ENCODE peak calls at places on chromosomes 7 and 10, in five cellular contexts. L is epithelial cell of esophagus, Y is colonic mucosa, I is transverse colon, V is fibroblast of mammary gland. M is an unnamed sample.

GRCh38 chr7:84142726-84143125 is 51.9 kb downstream of the SEMA3A start:
- DNase-seq in I (no peak), Y (no peak), V (no peak), L (no peak), M (no peak)

GRCh38 chr7:43700059-43700501 is 29.2 kb downstream of the COA1 start:
- DNase-seq in Y (no peak), V (peak; percentile 84), L (peak; percentile 65), I (no peak), M (no peak)

GRCh38 chr10:117457071-117457810 is 82.0 kb upstream of the PDZD8 start:
- DNase-seq in Y (no peak), L (no peak), V (no peak), I (no peak), M (no peak)

GRCh38 chr10:51162002-51162401 is 87.7 kb downstream of the PRKG1 start:
- DNase-seq in L (no peak), Y (no peak), V (peak; percentile 7), I (no peak), M (no peak)

GRCh38 chr7:2529161-2530075 is 9.8 kb downstream of the LFNG start:
- DNase-seq in V (peak; percentile 54), I (peak; percentile 68), Y (peak; percentile 62), L (peak; percentile 35), M (no peak)

GRCh38 chr10:114876602-114877300 is 55.2 kb downstream of the FHIP2A start:
- DNase-seq in Y (peak; percentile 70), L (peak; percentile 84), V (peak; percentile 62), I (peak; percentile 62), M (no peak)

GRCh38 chr10:133235891-133236321 is 1.7 kb upstream of the VENTX start:
- DNase-seq in Y (no peak), L (no peak), I (no peak), V (no peak), M (no peak)

GRCh38 chr7:107843184-107843583 is 40.2 kb upstream of the SLC26A3 start:
- DNase-seq in V (no peak), I (peak; percentile 77), L (no peak), Y (peak; percentile 42), M (no peak)

GRCh38 chr10:6297951-6298381 is 95.2 kb downstream of the PFKFB3 start:
- DNase-seq in Y (peak; percentile 55), L (peak; percentile 30), V (peak; percentile 28), I (peak; percentile 25), M (no peak)

GRCh38 chr7:9869566-9869965 is 1104.1 kb upstream of the PHF14 start:
- DNase-seq in V (no peak), I (no peak), L (no peak), Y (no peak), M (no peak)

GRCh38 chr10:102118867-102119266 is 1.3 kb downstream of the LDB1 start:
- DNase-seq in Y (peak; percentile 70), V (peak; percentile 33), I (peak; percentile 57), L (peak; percentile 23), M (no peak)

GRCh38 chr10:102115775-102116174 is 4.4 kb downstream of the LDB1 start:
- DNase-seq in V (no peak), L (no peak), I (no peak), Y (no peak), M (no peak)

GRCh38 chr10:102119417-102120141 is 589 bp downstream of the LDB1 start:
- DNase-seq in Y (peak; percentile 82), L (peak; percentile 77), V (peak; percentile 41), I (peak; percentile 82), M (no peak)

GRCh38 chr10:102114861-102115618 is 5.1 kb downstream of the LDB1 start:
- DNase-seq in V (peak; percentile 59), Y (peak; percentile 96), L (peak; percentile 85), I (peak; percentile 94), M (no peak)

DNA sequence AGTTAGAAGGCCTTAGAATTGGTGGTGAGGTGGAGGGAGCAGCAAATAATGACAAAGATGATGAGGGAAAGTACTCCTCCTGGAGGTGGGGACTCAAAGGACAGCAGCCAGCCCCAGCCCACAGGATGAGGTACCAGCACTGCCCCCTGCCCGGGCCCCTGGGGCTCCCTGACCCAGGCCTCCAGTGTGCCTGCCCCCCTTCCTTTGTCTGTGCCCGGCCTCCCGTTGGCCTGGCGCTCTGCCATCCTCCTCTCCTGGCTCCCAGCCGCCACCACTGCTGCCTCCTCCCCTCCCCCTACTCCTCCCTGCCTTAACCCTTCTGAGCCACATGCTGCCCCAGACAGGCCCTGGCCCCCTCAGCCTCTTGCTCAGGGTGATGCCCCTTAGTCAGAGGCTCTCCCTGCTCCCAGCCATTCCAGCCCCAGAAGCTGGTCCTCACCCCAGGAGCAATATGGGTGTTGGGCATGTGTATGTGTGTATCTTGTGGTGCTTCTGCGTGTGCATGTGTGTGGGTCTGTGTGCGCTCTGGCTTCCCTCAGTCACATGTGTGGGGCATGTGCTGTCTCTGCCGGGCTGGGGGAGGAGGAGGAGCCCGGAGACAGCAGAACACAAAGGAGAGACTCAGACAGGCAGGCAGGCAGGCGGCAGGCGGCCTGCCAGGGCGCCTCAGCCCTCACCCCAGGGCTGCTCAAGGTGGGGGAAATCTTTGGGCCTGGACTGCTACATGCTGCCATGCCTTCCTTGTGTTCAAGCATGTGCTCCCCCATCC is 2.6 kb downstream of the LDB1 start:
- DNase-seq in Y (peak; percentile 77), I (peak; percentile 81), V (peak; percentile 69), L (peak; percentile 68), M (peak; percentile 95)
- TF ChIP-seq CTCF in Y (no peak), I (no peak), V (peak; percentile 14), L (peak; percentile 28), M (peak; percentile 71)

DNA sequence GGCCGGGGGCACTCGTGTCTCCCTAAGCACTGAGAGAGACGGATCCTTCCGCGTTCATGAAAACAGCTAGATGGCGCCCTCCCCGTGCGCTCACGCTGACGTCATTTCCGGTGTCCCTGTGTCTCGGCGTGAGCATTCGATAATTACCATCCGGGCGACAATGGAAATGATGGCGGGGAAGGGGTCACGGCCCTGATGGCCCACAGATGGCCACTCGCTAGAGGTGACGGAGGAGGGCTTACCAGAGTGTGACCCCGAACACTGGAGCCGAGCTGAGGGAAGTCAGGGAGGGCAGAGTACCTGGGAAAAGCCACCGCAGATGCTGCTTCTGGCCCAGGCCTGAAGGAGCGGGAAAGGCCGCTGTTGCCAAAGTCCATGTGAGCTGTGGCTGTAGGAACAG is 222.9 kb downstream of the TCERG1L start:
- DNase-seq in V (no peak), Y (no peak), I (no peak), L (no peak), M (no peak)
- TF ChIP-seq CTCF in V (no peak), Y (no peak), I (no peak), L (no peak), M (no peak)

GRCh38 chr10:55668326-55668922 is 692.6 kb downstream of the ZWINT start:
- DNase-seq in V (no peak), I (no peak), L (peak; percentile 35), Y (no peak), M (no peak)
- TF ChIP-seq CTCF in V (no peak), I (no peak), L (peak; percentile 2), Y (no peak), M (peak; percentile 48)

GRCh38 chr7:151732834-151733585 is 143.9 kb downstream of the PRKAG2 start:
- DNase-seq in I (no peak), Y (no peak), V (no peak), L (peak; percentile 56), M (peak; percentile 43)
- TF ChIP-seq CTCF in I (no peak), Y (no peak), V (no peak), L (no peak), M (no peak)

GRCh38 chr7:118404211-118404610 is 179.7 kb downstream of the ANKRD7 start:
- DNase-seq in I (no peak), L (no peak), V (no peak), Y (no peak), M (no peak)
- TF ChIP-seq CTCF in I (no peak), L (no peak), V (no peak), Y (no peak), M (no peak)

DNA sequence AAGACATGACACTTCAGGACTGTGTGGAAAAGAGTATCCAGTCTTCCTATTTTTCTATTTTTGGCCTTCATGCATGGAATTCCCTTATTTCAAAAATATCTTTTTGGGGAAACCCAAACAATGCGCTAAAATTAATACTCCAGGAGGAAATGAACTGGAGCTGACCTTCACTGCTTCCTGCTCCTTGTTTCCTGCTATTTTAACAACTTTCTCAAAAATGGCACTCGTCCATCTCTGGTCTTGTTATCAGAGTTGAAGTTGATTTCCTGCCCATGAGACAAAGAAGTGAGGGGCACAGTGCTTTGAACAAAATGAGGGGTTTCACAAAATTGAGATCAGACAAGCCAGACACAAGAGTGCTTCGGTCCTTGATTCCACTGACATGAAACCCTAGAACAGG is 193.1 kb downstream of the CREB5 start:
- DNase-seq in V (no peak), L (no peak), Y (no peak), I (no peak), M (no peak)
- TF ChIP-seq CTCF in V (no peak), L (no peak), Y (no peak), I (no peak), M (no peak)

DNA sequence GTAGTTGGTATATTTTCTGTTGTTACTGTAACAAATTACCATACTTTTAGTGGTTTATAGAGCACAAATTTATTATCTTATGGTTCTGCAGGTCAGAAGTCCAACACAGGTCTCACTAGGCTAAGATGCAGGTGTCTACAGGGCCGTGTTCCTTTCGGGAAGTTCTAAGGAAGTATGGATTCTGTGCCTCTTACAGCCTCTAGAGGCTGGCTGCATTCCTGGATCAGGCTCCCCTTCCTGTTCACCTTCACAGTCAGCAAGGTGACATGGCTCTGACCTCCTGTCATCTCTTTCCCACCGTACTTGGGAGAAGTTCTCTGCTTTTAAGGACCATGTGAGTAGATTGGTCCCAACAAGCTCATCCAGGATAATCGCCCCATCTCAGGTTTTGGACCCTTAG is 37.3 kb downstream of the BMPR1A start:
- DNase-seq in I (peak; percentile 52), L (no peak), V (no peak), Y (peak; percentile 40), M (no peak)
- TF ChIP-seq CTCF in I (no peak), L (no peak), V (no peak), Y (no peak), M (no peak)